ENCODE peak calls at places on chromosomes 5 and 9, in ten cellular contexts. R is lung microvascular endothelial cell, U is nucleus accumbens, G is cardiac fibroblast, X is endothelial cell, F is NCI-H187 treated with DMSO at 0.1 percent for 48 hours, B is AG08395, E is kidney glomerular epithelial cell, A is AG08396, J is upper lobe of right lung. T is an unnamed sample.

GRCh38 chr5:146565764-146566163 is 49.8 kb upstream of the GPR151 start:
- DNase-seq in U (peak), J (no peak), B (peak), F (peak), A (peak), G (peak), R (peak), X (peak), E (peak), T (peak)

GRCh38 chr5:82426419-82427154 is 148.4 kb upstream of the RPS23 start:
- DNase-seq in U (no peak), J (no peak), G (no peak), B (no peak), E (no peak), A (no peak), F (no peak), X (no peak), R (no peak), T (no peak)

GRCh38 chr5:82265052-82265451 is 13.1 kb downstream of the RPS23 start:
- DNase-seq in R (no peak), B (peak), J (no peak), G (no peak), X (no peak), E (no peak), U (no peak), F (no peak), A (peak), T (no peak)

GRCh38 chr5:26482817-26483375 is 555.5 kb downstream of the CDH9 start:
- DNase-seq in J (no peak), U (no peak), B (no peak), X (peak), G (peak), R (peak), A (peak), F (no peak), E (no peak), T (peak)

GRCh38 chr5:71974165-71974564 is 133.1 kb upstream of the MAP1B start:
- DNase-seq in G (peak), J (no peak), B (no peak), U (no peak), R (no peak), A (no peak), E (no peak), F (no peak), X (no peak), T (no peak)

GRCh38 chr5:98460536-98460935 is 312.9 kb upstream of the RGMB start:
- DNase-seq in A (no peak), B (no peak), G (no peak), E (no peak), J (no peak), R (no peak), U (no peak), X (no peak), F (no peak), T (no peak)

GRCh38 chr5:167861134-167861930 is 430.1 kb upstream of the WWC1 start:
- DNase-seq in G (peak), E (no peak), A (peak), R (no peak), B (peak), U (no peak), J (no peak), F (no peak), X (peak), T (peak)

GRCh38 chr9:93633492-93634221 is 57.3 kb downstream of the PHF2 start:
- DNase-seq in R (no peak), X (no peak), G (no peak), E (no peak), A (no peak), U (no peak), F (no peak), B (no peak), J (peak), T (no peak)

GRCh38 chr9:91374939-91375338 is 13.2 kb upstream of the AUH start:
- DNase-seq in X (no peak), F (no peak), A (peak), R (peak), E (peak), J (no peak), G (peak), U (no peak), B (peak), T (peak)

GRCh38 chr9:123568691-123569342 is 212.8 kb downstream of the CRB2 start:
- DNase-seq in U (no peak), J (no peak), G (peak), E (no peak), A (peak), B (peak), X (no peak), F (peak), R (peak), T (no peak)

GRCh38 chr5:73751254-73751914 is 125.4 kb downstream of the ARHGEF28 start:
- DNase-seq in G (no peak), E (no peak), R (no peak), A (no peak), F (no peak), J (no peak), X (no peak), B (no peak), U (no peak), T (no peak)

GRCh38 chr5:36889264-36889663 is 12.7 kb downstream of the NIPBL start:
- DNase-seq in R (no peak), G (no peak), A (no peak), U (no peak), J (no peak), B (no peak), E (no peak), F (no peak), X (no peak), T (no peak)

GRCh38 chr5:132928008-132928407 is 35.4 kb downstream of the AFF4 start:
- DNase-seq in G (no peak), A (no peak), X (no peak), F (no peak), B (no peak), U (no peak), J (no peak), R (no peak), E (no peak), T (no peak)

GRCh38 chr9:33718987-33719386 is 76.4 kb upstream of the PRSS3 start:
- DNase-seq in U (no peak), J (peak), R (peak), G (peak), F (no peak), X (no peak), E (no peak), A (no peak), B (no peak), T (no peak)

GRCh38 chr5:16918156-16918555 is 17.9 kb downstream of the MYO10 start:
- DNase-seq in B (peak), X (no peak), U (no peak), J (no peak), A (no peak), E (no peak), R (no peak), G (no peak), F (no peak), T (no peak)

GRCh38 chr5:91434348-91434747 is 51.2 kb upstream of the ARRDC3 start:
- DNase-seq in B (no peak), A (no peak), X (no peak), R (no peak), G (no peak), J (no peak), F (no peak), U (no peak), E (no peak), T (no peak)

GRCh38 chr5:59583151-59583809 is 310.2 kb downstream of the PDE4D start:
- DNase-seq in E (no peak), U (no peak), F (no peak), B (no peak), X (no peak), G (no peak), J (no peak), A (no peak), R (no peak), T (no peak)

GRCh38 chr5:139744471-139745120 is 51.0 kb upstream of the PSD2 start:
- DNase-seq in B (no peak), X (no peak), U (peak), J (no peak), F (no peak), G (no peak), E (no peak), R (no peak), A (no peak), T (no peak)

GRCh38 chr5:136620016-136620419 is 254.7 kb upstream of the TRPC7 start:
- DNase-seq in A (no peak), F (no peak), U (no peak), R (no peak), G (peak), E (peak), B (no peak), J (no peak), X (no peak), T (peak)

GRCh38 chr9:121972501-121972981 is 120.6 kb downstream of the TTLL11 start:
- DNase-seq in F (peak), X (no peak), G (peak), R (no peak), E (peak), B (peak), U (no peak), A (peak), J (peak), T (no peak)

T was measured in hepatic stellate cell.